ENCODE peak calls at places on chromosomes 16 and 17, in nine cellular contexts. One of them, this sample, is unnamed. For H3K4me1, the result is how much of the 10 kb centered on the place peaks cover.

GRCh38 chr16:10172848-10173655 is 9.2 kb downstream of the GRIN2A start:
- DNase-seq in suprapubic skin: no peak
- DNase-seq in stomach: no peak
- DNase-seq in sigmoid colon: no peak
- DNase-seq in tibial nerve: no peak
- DNase-seq in A549: no peak
- DNase-seq in transverse colon: no peak
- DNase-seq in K562: peak
- DNase-seq in SK-N-SH: no peak
- DNase-seq in this sample: no peak

GRCh38 chr17:63698886-63699637 is 863 bp downstream of the LIMD2 start:
- DNase-seq in suprapubic skin: peak
- DNase-seq in stomach: peak
- DNase-seq in sigmoid colon: peak
- DNase-seq in tibial nerve: no peak
- DNase-seq in A549: no peak
- DNase-seq in transverse colon: peak
- DNase-seq in K562: no peak
- DNase-seq in SK-N-SH: no peak
- DNase-seq in this sample: peak

GRCh38 chr16:4330277-4330882 is 14.5 kb downstream of the GLIS2 start:
- DNase-seq in suprapubic skin: peak
- DNase-seq in stomach: peak
- DNase-seq in sigmoid colon: peak
- DNase-seq in tibial nerve: peak
- DNase-seq in A549: peak
- DNase-seq in transverse colon: peak
- DNase-seq in K562: peak
- DNase-seq in SK-N-SH: peak
- DNase-seq in this sample: peak

GRCh38 chr16:27464663-27465482 is 62.9 kb downstream of the IL21R start:
- DNase-seq in suprapubic skin: no peak
- DNase-seq in stomach: no peak
- DNase-seq in sigmoid colon: no peak
- DNase-seq in tibial nerve: no peak
- DNase-seq in A549: no peak
- DNase-seq in transverse colon: no peak
- DNase-seq in K562: no peak
- DNase-seq in SK-N-SH: no peak
- DNase-seq in this sample: no peak

GRCh38 chr17:19830061-19830460 is 37.7 kb downstream of the ULK2 start:
- DNase-seq in suprapubic skin: no peak
- DNase-seq in stomach: no peak
- DNase-seq in sigmoid colon: no peak
- DNase-seq in tibial nerve: no peak
- DNase-seq in A549: no peak
- DNase-seq in transverse colon: no peak
- DNase-seq in K562: no peak
- DNase-seq in SK-N-SH: no peak
- DNase-seq in this sample: no peak

GRCh38 chr17:20206591-20206990 is 197.4 kb downstream of the SPECC1 start:
- DNase-seq in suprapubic skin: no peak
- DNase-seq in stomach: no peak
- DNase-seq in sigmoid colon: no peak
- DNase-seq in tibial nerve: no peak
- DNase-seq in A549: peak
- DNase-seq in transverse colon: no peak
- DNase-seq in K562: no peak
- DNase-seq in SK-N-SH: no peak
- DNase-seq in this sample: no peak

GRCh38 chr17:62757518-62757951 is 50.6 kb downstream of the MARCHF10 start:
- DNase-seq in suprapubic skin: no peak
- DNase-seq in stomach: no peak
- DNase-seq in sigmoid colon: no peak
- DNase-seq in tibial nerve: no peak
- DNase-seq in A549: no peak
- DNase-seq in transverse colon: no peak
- DNase-seq in K562: no peak
- DNase-seq in SK-N-SH: peak
- DNase-seq in this sample: no peak

GRCh38 chr17:10328971-10329923 is 43.6 kb downstream of the MYH13 start:
- DNase-seq in suprapubic skin: no peak
- DNase-seq in stomach: no peak
- DNase-seq in sigmoid colon: no peak
- DNase-seq in tibial nerve: no peak
- DNase-seq in A549: no peak
- DNase-seq in transverse colon: no peak
- DNase-seq in K562: no peak
- DNase-seq in SK-N-SH: no peak
- DNase-seq in this sample: no peak

GRCh38 chr17:48541574-48542113 is 3.3 kb downstream of the HOXB2 start:
- DNase-seq in suprapubic skin: no peak
- DNase-seq in stomach: no peak
- DNase-seq in sigmoid colon: peak
- DNase-seq in tibial nerve: no peak
- DNase-seq in A549: no peak
- DNase-seq in transverse colon: peak
- DNase-seq in K562: peak
- DNase-seq in SK-N-SH: peak
- DNase-seq in this sample: no peak

GRCh38 chr17:48541036-48541573 is 3.8 kb downstream of the HOXB2 start:
- DNase-seq in suprapubic skin: no peak
- DNase-seq in stomach: no peak
- DNase-seq in sigmoid colon: no peak
- DNase-seq in tibial nerve: no peak
- DNase-seq in A549: no peak
- DNase-seq in transverse colon: no peak
- DNase-seq in K562: no peak
- DNase-seq in SK-N-SH: no peak
- DNase-seq in this sample: no peak

GRCh38 chr17:48542114-48542955 is 2.6 kb downstream of the HOXB2 start:
- DNase-seq in suprapubic skin: no peak
- DNase-seq in stomach: no peak
- DNase-seq in sigmoid colon: no peak
- DNase-seq in tibial nerve: no peak
- DNase-seq in A549: no peak
- DNase-seq in transverse colon: no peak
- DNase-seq in K562: no peak
- DNase-seq in SK-N-SH: no peak
- DNase-seq in this sample: no peak

GRCh38 chr17:48539177-48539576 is 5.7 kb downstream of the HOXB2 start:
- DNase-seq in suprapubic skin: no peak
- DNase-seq in stomach: no peak
- DNase-seq in sigmoid colon: no peak
- DNase-seq in tibial nerve: no peak
- DNase-seq in A549: no peak
- DNase-seq in transverse colon: no peak
- DNase-seq in K562: no peak
- DNase-seq in SK-N-SH: no peak
- DNase-seq in this sample: no peak

GRCh38 chr17:48540213-48540612 is 4.7 kb downstream of the HOXB2 start:
- DNase-seq in suprapubic skin: no peak
- DNase-seq in stomach: no peak
- DNase-seq in sigmoid colon: no peak
- DNase-seq in tibial nerve: no peak
- DNase-seq in A549: no peak
- DNase-seq in transverse colon: no peak
- DNase-seq in K562: no peak
- DNase-seq in SK-N-SH: no peak
- DNase-seq in this sample: no peak
- H3K27ac ChIP-seq in suprapubic skin: no peak
- H3K27ac ChIP-seq in stomach: no peak
- H3K27ac ChIP-seq in sigmoid colon: peak
- H3K27ac ChIP-seq in tibial nerve: no peak
- H3K27ac ChIP-seq in A549: no peak
- H3K27ac ChIP-seq in transverse colon: no peak
- H3K27ac ChIP-seq in K562: no peak
- H3K27ac ChIP-seq in SK-N-SH: no peak
- H3K27ac ChIP-seq in this sample: no peak

DNA sequence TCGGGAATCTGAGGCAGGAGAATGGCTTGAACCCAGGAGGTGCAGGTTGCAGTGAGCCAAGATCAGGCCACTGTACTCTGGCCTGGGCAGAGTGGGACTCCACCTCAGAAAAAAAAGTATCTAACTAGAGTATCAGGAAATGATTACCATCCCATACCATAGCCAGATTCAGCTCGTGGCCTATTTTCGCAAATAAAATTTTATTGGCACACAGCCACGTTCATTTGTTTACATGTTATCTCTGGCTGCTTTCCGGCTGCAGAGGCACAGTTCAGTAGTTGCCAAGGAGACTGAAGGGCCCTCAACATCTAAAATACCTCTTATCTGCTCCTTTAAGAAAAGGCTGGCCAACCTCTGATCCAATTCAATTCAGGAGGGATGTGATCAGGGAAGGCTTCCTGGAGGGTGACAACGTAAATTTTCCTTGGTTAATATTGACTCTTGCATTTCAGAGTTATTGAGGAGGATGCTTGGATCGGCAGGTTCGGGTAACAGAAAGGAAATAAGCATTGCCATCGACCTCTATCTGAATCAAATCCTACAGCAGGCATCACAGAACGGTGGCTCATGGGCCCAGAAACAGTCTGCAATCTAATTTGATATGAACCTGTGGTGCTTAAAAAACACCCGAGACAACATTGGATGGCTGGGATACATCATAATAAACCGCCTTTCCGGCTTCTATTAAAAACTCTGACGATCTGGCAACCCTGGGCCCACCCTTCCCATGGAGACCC is 73.8 kb downstream of the XYLT1 start:
- DNase-seq in suprapubic skin: no peak
- DNase-seq in stomach: peak
- DNase-seq in sigmoid colon: no peak
- DNase-seq in tibial nerve: no peak
- DNase-seq in A549: no peak
- DNase-seq in transverse colon: peak
- DNase-seq in K562: no peak
- DNase-seq in SK-N-SH: peak
- DNase-seq in this sample: peak
- TF ChIP-seq EP300 in suprapubic skin: no peak
- TF ChIP-seq EP300 in stomach: no peak
- TF ChIP-seq EP300 in sigmoid colon: peak
- TF ChIP-seq EP300 in tibial nerve: peak
- TF ChIP-seq EP300 in A549: no peak
- TF ChIP-seq EP300 in transverse colon: no peak
- TF ChIP-seq EP300 in K562: no peak
- TF ChIP-seq EP300 in SK-N-SH: peak
- TF ChIP-seq EP300 in this sample: no peak

GRCh38 chr16:69434066-69434465 is 9.6 kb downstream of the CYB5B start:
- DNase-seq in suprapubic skin: no peak
- DNase-seq in stomach: no peak
- DNase-seq in sigmoid colon: no peak
- DNase-seq in tibial nerve: no peak
- DNase-seq in A549: no peak
- DNase-seq in transverse colon: no peak
- DNase-seq in K562: no peak
- DNase-seq in SK-N-SH: no peak
- DNase-seq in this sample: no peak

GRCh38 chr16:69432069-69432468 is 7.7 kb downstream of the CYB5B start:
- DNase-seq in suprapubic skin: no peak
- DNase-seq in stomach: no peak
- DNase-seq in sigmoid colon: no peak
- DNase-seq in tibial nerve: no peak
- DNase-seq in A549: no peak
- DNase-seq in transverse colon: no peak
- DNase-seq in K562: no peak
- DNase-seq in SK-N-SH: no peak
- DNase-seq in this sample: no peak

GRCh38 chr16:69424053-69424934 is at the start of gene CYB5B:
- DNase-seq in suprapubic skin: peak
- DNase-seq in stomach: peak
- DNase-seq in sigmoid colon: peak
- DNase-seq in tibial nerve: peak
- DNase-seq in A549: peak
- DNase-seq in transverse colon: peak
- DNase-seq in K562: peak
- DNase-seq in SK-N-SH: peak
- DNase-seq in this sample: peak

GRCh38 chr16:69424935-69425784 is 741 bp downstream of the CYB5B start:
- DNase-seq in suprapubic skin: no peak
- DNase-seq in stomach: no peak
- DNase-seq in sigmoid colon: no peak
- DNase-seq in tibial nerve: no peak
- DNase-seq in A549: no peak
- DNase-seq in transverse colon: no peak
- DNase-seq in K562: no peak
- DNase-seq in SK-N-SH: peak
- DNase-seq in this sample: no peak

DNA sequence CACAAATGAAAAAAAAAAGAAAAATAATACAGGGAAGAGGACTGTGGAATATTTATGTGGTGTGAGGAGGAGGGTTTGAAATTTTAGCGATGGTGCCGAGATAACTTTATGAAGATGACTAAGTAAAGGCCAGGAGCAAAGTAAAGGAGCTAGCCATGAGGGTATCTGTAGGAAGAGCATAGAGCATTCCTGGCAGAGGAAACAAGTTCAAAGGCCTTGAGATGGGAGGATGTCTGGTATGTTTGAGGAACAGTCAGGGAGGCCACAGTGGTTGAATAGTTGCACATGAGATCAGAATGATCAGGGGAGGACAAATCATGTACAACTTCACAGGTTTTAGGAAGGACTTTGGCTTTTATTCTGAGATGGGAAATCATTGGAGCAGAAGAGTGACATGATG is 4.2 kb downstream of the CYB5B start:
- DNase-seq in suprapubic skin: no peak
- DNase-seq in stomach: no peak
- DNase-seq in sigmoid colon: no peak
- DNase-seq in tibial nerve: no peak
- DNase-seq in A549: no peak
- DNase-seq in transverse colon: no peak
- DNase-seq in K562: no peak
- DNase-seq in SK-N-SH: no peak
- DNase-seq in this sample: no peak
- H3K4me1 ChIP-seq in suprapubic skin: under half
- H3K4me1 ChIP-seq in stomach: under half
- H3K4me1 ChIP-seq in sigmoid colon: under half
- H3K4me1 ChIP-seq in tibial nerve: under half
- H3K4me1 ChIP-seq in A549: under half
- H3K4me1 ChIP-seq in transverse colon: under half
- H3K4me1 ChIP-seq in K562: under half
- H3K4me1 ChIP-seq in SK-N-SH: under half
- H3K4me1 ChIP-seq in this sample: under half

DNA sequence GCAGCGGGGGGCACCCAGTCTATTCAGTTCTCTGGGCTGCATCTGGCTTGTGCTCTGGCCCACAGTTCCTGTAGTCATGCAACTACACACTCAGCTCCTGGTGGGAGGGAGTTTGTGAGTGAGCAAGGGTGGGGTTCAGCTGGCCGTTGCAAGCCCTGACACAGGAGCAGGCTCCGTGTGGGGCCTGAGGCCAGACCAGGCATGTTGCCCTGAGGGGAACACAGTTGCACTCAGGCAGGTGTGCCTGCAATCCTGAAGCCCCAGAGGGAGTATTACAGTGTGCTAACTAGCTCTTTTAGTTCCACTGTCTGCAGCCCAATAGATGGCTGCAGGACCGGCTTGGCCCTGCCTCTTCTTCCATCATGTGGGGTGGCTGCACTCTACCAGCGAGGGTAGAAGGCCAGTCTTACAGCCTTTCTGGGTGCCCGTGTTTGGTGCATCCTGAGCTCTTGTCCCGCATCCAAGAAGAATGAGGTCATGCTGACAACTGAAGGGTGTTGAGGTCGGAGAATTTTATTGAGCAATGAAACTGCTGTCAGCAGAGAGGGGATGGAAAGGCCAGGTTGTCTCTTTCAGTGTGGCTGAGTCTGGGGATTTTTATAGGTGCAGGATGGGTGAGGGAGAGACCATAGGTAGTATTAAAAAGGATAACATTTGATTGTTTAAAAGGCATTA is 49.9 kb upstream of the ELAC2 start:
- DNase-seq in suprapubic skin: no peak
- DNase-seq in stomach: no peak
- DNase-seq in sigmoid colon: no peak
- DNase-seq in tibial nerve: no peak
- DNase-seq in A549: no peak
- DNase-seq in transverse colon: no peak
- DNase-seq in K562: no peak
- DNase-seq in SK-N-SH: no peak
- DNase-seq in this sample: no peak
- H3K27ac ChIP-seq in suprapubic skin: no peak
- H3K27ac ChIP-seq in stomach: no peak
- H3K27ac ChIP-seq in sigmoid colon: no peak
- H3K27ac ChIP-seq in tibial nerve: no peak
- H3K27ac ChIP-seq in A549: no peak
- H3K27ac ChIP-seq in transverse colon: no peak
- H3K27ac ChIP-seq in K562: no peak
- H3K27ac ChIP-seq in SK-N-SH: no peak
- H3K27ac ChIP-seq in this sample: no peak

This sample was measured in ovary.